ENCODE peak calls at places on chromosomes 2 and 18, in ten cellular contexts. T is right lobe of liver, U is transverse colon, C is A549, B is adrenal gland, A is uterus, R is breast epithelium, V is GM12891, H is K562, W is NB4. D is an unnamed sample.

GRCh38 chr18:34131008-34131407 is 93.7 kb downstream of the NOL4 start:
- DNase-seq in T (no peak), U (no peak), C (no peak), B (no peak), A (no peak), R (no peak), V (no peak), H (no peak), W (no peak), D (no peak)

GRCh38 chr2:27724905-27725693 is 46.4 kb upstream of the MRPL33 start:
- DNase-seq in T (no peak), U (no peak), C (peak), B (peak), A (peak), R (no peak), V (no peak), H (no peak), W (no peak), D (no peak)

GRCh38 chr2:172600644-172601043 is 44.8 kb downstream of the PDK1 start:
- DNase-seq in T (no peak), U (no peak), C (no peak), B (no peak), A (no peak), R (no peak), V (no peak), H (peak), W (no peak), D (peak)

GRCh38 chr2:160207804-160208661 is 8.0 kb upstream of the ITGB6 start:
- DNase-seq in T (peak), U (peak), C (peak), B (peak), A (peak), R (peak), V (no peak), H (no peak), W (peak), D (no peak)

GRCh38 chr2:233544079-233544690 is 22.4 kb downstream of the USP40 start:
- DNase-seq in T (peak), U (peak), C (no peak), B (peak), A (no peak), R (no peak), V (no peak), H (no peak), W (no peak), D (no peak)

GRCh38 chr18:22314001-22314400 is 103.7 kb downstream of the CTAGE1 start:
- DNase-seq in T (no peak), U (no peak), C (no peak), B (no peak), A (peak), R (no peak), V (no peak), H (no peak), W (no peak), D (no peak)

GRCh38 chr2:227388537-227389011 is 825 bp upstream of the SCYGR1 start:
- DNase-seq in T (no peak), U (no peak), C (peak), B (no peak), A (no peak), R (no peak), V (no peak), H (no peak), W (no peak), D (no peak)

GRCh38 chr2:236240228-236240990 is 23.8 kb downstream of the ASB18 start:
- DNase-seq in T (no peak), U (no peak), C (no peak), B (no peak), A (no peak), R (peak), V (no peak), H (no peak), W (no peak), D (no peak)

GRCh38 chr2:133581027-133581760 is 12.9 kb upstream of the NCKAP5 start:
- DNase-seq in T (no peak), U (no peak), C (no peak), B (no peak), A (no peak), R (no peak), V (no peak), H (no peak), W (no peak), D (no peak)

GRCh38 chr2:15941970-15942710 is 1.8 kb downstream of the MYCN start:
- DNase-seq in T (peak), U (peak), C (no peak), B (peak), A (no peak), R (no peak), V (peak), H (no peak), W (no peak), D (no peak)

GRCh38 chr2:239735131-239735828 is 289.9 kb downstream of the NDUFA10 start:
- DNase-seq in T (no peak), U (no peak), C (no peak), B (no peak), A (no peak), R (no peak), V (no peak), H (peak), W (no peak), D (no peak)

GRCh38 chr2:27776097-27776496 is 4.6 kb downstream of the MRPL33 start:
- DNase-seq in T (no peak), U (peak), C (no peak), B (peak), A (peak), R (no peak), V (no peak), H (no peak), W (no peak), D (no peak)

GRCh38 chr2:100504542-100504941 is 34.3 kb downstream of the NMS start:
- DNase-seq in T (no peak), U (no peak), C (no peak), B (no peak), A (no peak), R (no peak), V (no peak), H (no peak), W (no peak), D (no peak)

GRCh38 chr2:134268265-134268664 is 14.4 kb downstream of the MGAT5 start:
- DNase-seq in T (no peak), U (no peak), C (no peak), B (peak), A (no peak), R (no peak), V (no peak), H (no peak), W (no peak), D (no peak)

GRCh38 chr2:95057535-95058453 is 32.3 kb downstream of the MAL start:
- DNase-seq in T (no peak), U (no peak), C (no peak), B (no peak), A (no peak), R (no peak), V (no peak), H (no peak), W (no peak), D (no peak)

GRCh38 chr18:37452015-37452414 is 113.6 kb downstream of the CELF4 start:
- DNase-seq in T (no peak), U (no peak), C (no peak), B (no peak), A (no peak), R (no peak), V (no peak), H (no peak), W (no peak), D (no peak)

GRCh38 chr2:66440011-66440542 is 5.2 kb downstream of the MEIS1 start:
- DNase-seq in T (no peak), U (no peak), C (no peak), B (no peak), A (no peak), R (no peak), V (no peak), H (no peak), W (no peak), D (no peak)

GRCh38 chr2:228359473-228359872 is 178.0 kb upstream of the SPHKAP start:
- DNase-seq in T (no peak), U (no peak), C (no peak), B (no peak), A (no peak), R (no peak), V (no peak), H (no peak), W (no peak), D (no peak)

GRCh38 chr2:119263025-119263424 is 39.4 kb downstream of the STEAP3 start:
- DNase-seq in T (no peak), U (no peak), C (no peak), B (no peak), A (no peak), R (no peak), V (no peak), H (no peak), W (no peak), D (no peak)

DNA sequence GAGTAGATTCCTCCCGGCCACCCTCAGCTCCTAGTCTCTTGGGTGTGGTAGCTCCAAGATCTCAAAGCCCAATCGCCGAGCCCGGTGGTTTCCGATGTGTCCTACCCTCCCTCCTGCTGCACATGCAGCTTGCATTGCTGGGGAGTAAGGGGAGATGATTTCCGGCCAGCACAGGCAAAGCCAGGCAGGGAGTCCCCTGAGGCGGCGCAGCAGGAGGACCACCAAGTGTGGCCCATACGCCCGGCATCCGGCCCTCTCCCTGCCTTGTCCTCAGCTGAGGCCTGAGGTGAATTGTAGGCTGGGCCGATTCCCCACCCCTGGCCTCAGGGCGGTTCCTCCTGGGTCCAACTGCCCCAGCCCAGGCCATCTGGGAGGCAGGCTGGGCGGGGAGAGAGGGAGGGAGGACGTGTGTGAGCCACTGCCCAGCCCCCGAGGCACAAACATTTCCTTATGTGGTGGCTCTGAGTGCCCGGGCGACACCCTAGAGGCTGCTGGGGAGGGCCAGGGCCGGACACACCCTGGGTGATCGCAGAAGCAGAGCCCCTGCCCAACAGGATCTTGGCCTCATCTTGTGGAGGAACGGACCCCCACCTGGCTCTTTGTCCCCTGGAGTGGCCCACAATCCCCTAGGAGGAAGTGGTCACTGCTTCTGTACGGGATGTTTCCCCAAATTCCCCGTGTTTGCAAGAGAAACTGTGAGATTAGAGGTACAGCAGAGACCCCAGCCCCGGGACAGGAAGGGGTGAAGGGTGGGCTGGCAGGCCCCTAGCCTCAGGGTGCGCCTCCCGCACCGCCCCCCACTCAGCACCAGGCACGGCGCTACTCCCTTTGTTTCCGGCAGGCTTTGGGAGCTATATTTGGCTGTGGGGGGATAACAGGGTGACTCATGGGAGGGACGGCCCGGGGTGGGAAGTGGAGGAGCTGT is 41.9 kb upstream of the PTMA start:
- DNase-seq in T (peak), U (peak), C (peak), B (peak), A (peak), R (peak), V (no peak), H (peak), W (peak), D (peak)
- TF ChIP-seq POLR2A in T (peak), U (peak), C (peak), B (peak), A (peak), R (peak), V (peak), H (peak), W (peak), D (peak)

GRCh38 chr2:219675206-219675605 is 47.8 kb downstream of the SLC4A3 start:
- DNase-seq in T (no peak), U (no peak), C (no peak), B (no peak), A (no peak), R (peak), V (no peak), H (no peak), W (no peak), D (no peak)

GRCh38 chr2:219679571-219679970 is 52.1 kb downstream of the SLC4A3 start:
- DNase-seq in T (no peak), U (no peak), C (no peak), B (no peak), A (no peak), R (no peak), V (no peak), H (no peak), W (no peak), D (no peak)

GRCh38 chr2:219672406-219672805 is 45.0 kb downstream of the SLC4A3 start:
- DNase-seq in T (no peak), U (no peak), C (no peak), B (no peak), A (no peak), R (no peak), V (no peak), H (no peak), W (no peak), D (no peak)

GRCh38 chr2:219679041-219679440 is 51.6 kb downstream of the SLC4A3 start:
- DNase-seq in T (no peak), U (no peak), C (no peak), B (no peak), A (no peak), R (no peak), V (no peak), H (no peak), W (no peak), D (no peak)

GRCh38 chr2:219676586-219676985 is 49.2 kb downstream of the SLC4A3 start:
- DNase-seq in T (no peak), U (no peak), C (no peak), B (no peak), A (no peak), R (no peak), V (no peak), H (no peak), W (no peak), D (no peak)
- TF ChIP-seq POLR2A in T (no peak), U (no peak), C (no peak), B (no peak), A (no peak), R (no peak), V (no peak), H (no peak), W (no peak), D (no peak)

GRCh38 chr18:9913526-9914333 is at the start of gene VAPA:
- DNase-seq in T (peak), U (peak), C (peak), B (peak), A (peak), R (peak), V (peak), H (peak), W (peak), D (peak)
- TF ChIP-seq POLR2A in T (peak), U (peak), C (peak), B (peak), A (peak), R (peak), V (peak), H (peak), W (peak), D (peak)

GRCh38 chr2:159117658-159118057 is 149.2 kb downstream of the TANC1 start:
- DNase-seq in T (no peak), U (no peak), C (no peak), B (no peak), A (no peak), R (no peak), V (no peak), H (no peak), W (no peak), D (no peak)

GRCh38 chr2:159119652-159120257 is 151.3 kb downstream of the TANC1 start:
- DNase-seq in T (no peak), U (no peak), C (no peak), B (no peak), A (peak), R (no peak), V (no peak), H (peak), W (no peak), D (peak)

GRCh38 chr2:159116922-159117321 is 148.5 kb downstream of the TANC1 start:
- DNase-seq in T (no peak), U (no peak), C (no peak), B (no peak), A (no peak), R (no peak), V (no peak), H (no peak), W (no peak), D (no peak)

GRCh38 chr2:159118859-159119510 is 150.5 kb downstream of the TANC1 start:
- DNase-seq in T (no peak), U (no peak), C (no peak), B (no peak), A (no peak), R (no peak), V (no peak), H (no peak), W (no peak), D (no peak)

GRCh38 chr2:159118115-159118858 is 149.8 kb downstream of the TANC1 start:
- DNase-seq in T (peak), U (peak), C (peak), B (peak), A (peak), R (peak), V (peak), H (peak), W (peak), D (peak)
- TF ChIP-seq POLR2A in T (no peak), U (no peak), C (no peak), B (no peak), A (no peak), R (no peak), V (no peak), H (no peak), W (no peak), D (no peak)

GRCh38 chr2:61694312-61695274 is 156.4 kb upstream of the XPO1 start:
- DNase-seq in T (peak), U (peak), C (peak), B (peak), A (peak), R (peak), V (peak), H (peak), W (peak), D (peak)
- TF ChIP-seq POLR2A in T (peak), U (peak), C (peak), B (peak), A (peak), R (peak), V (peak), H (peak), W (peak), D (peak)

GRCh38 chr2:196170202-196170680 is 1.1 kb downstream of the STK17B start:
- DNase-seq in T (no peak), U (peak), C (peak), B (peak), A (no peak), R (peak), V (no peak), H (peak), W (peak), D (peak)
- TF ChIP-seq POLR2A in T (no peak), U (peak), C (no peak), B (no peak), A (no peak), R (no peak), V (peak), H (no peak), W (no peak), D (peak)

GRCh38 chr2:148022882-148023281 is 2.0 kb downstream of the MBD5 start:
- DNase-seq in T (no peak), U (no peak), C (no peak), B (no peak), A (no peak), R (no peak), V (no peak), H (no peak), W (no peak), D (peak)

GRCh38 chr2:148020036-148020357 is 540 bp downstream of the ORC4 start:
- DNase-seq in T (no peak), U (no peak), C (no peak), B (no peak), A (no peak), R (no peak), V (no peak), H (no peak), W (peak), D (no peak)

GRCh38 chr2:148022351-148022750 is 1.5 kb downstream of the MBD5 start:
- DNase-seq in T (no peak), U (no peak), C (no peak), B (no peak), A (no peak), R (no peak), V (no peak), H (no peak), W (no peak), D (peak)

GRCh38 chr2:148021059-148021985 is at the start of gene MBD5:
- DNase-seq in T (peak), U (peak), C (peak), B (peak), A (peak), R (no peak), V (peak), H (peak), W (peak), D (peak)

DNA sequence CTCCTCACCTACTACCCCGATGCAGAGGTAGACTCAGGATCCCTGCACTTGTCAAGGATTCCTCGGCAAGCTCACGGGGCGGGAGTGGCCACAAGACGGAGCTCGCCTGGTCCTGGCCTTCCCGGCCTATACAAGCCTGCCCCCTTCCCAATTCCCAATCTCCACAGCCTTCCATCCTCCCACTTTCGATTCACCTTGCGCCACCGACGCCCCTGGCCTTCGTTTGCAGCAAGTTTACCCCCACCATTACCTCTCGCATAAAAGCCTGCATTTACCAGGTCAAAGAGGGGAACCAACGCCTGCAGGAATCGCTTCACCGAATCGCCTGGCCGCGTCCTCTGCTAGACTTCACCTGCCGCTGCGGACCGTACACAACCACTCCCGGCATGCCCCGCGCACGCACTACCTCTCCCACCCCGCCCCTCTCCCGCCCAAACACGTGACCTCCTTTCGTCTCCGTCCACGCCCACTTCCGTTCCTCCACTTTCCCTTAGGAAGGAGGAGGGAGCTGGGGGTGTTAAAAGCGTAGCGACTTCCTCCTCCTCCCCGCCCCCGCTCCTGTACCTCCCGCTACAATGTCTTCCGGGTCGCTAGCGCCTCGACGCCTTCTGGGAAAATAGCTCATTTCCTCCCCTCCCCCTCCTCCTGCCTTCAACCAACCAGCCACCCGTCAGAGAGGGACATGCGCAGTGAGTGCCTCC is at the start of gene ORC4:
- DNase-seq in T (peak), U (peak), C (peak), B (peak), A (peak), R (peak), V (peak), H (peak), W (peak), D (peak)
- TF ChIP-seq POLR2A in T (peak), U (peak), C (peak), B (peak), A (peak), R (no peak), V (peak), H (peak), W (peak), D (peak)

DNA sequence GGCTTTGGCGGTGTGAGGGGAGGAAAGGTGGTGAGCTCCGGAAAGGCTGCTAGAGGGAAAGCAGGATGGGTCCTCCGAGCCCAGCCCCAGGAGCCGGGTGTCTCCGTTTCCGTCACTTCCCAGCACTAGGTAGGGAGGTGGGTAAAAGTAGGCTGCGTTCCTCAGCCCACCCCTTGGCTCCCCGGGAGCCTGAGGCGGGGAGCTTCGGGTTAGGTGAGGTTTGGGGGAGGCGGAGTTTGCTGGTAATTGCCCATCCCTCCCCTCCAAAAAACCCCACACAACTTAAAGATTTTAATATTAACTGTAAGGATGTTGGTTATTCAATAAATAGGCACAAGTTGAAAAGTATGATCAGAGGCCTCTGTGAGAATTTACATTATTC is 552 bp upstream of the ATF2 start:
- DNase-seq in T (no peak), U (no peak), C (no peak), B (no peak), A (no peak), R (no peak), V (no peak), H (no peak), W (no peak), D (no peak)
- TF ChIP-seq POLR2A in T (peak), U (no peak), C (peak), B (no peak), A (no peak), R (peak), V (no peak), H (peak), W (no peak), D (peak)

DNA sequence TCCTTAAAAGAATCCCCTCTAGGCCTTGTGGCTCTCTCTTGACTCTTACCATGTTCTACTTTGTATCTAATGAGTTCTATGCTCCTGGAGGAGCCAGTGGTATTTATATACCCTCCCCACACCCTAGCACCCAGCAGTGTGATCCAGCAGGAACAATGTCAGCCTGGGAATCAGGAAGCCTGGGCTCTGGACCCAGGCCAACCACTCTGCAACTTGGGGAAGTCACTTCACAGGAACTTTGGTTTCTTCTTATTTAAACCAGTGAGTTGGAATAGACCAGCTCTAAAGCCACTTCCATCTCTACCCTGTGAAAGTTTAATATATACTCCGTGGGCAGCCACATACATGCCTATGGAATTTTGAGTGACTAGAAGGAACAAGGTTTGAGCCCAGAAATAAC is 11.6 kb upstream of the SPTBN1 start:
- DNase-seq in T (peak), U (no peak), C (no peak), B (no peak), A (no peak), R (no peak), V (no peak), H (no peak), W (no peak), D (no peak)
- TF ChIP-seq POLR2A in T (no peak), U (no peak), C (no peak), B (no peak), A (no peak), R (no peak), V (no peak), H (no peak), W (no peak), D (no peak)

D was measured in erythroblast.